ENCODE peak calls at places on chromosomes 4 and X, in eight cellular contexts. I is AG04450, T is AG10803, Q is mesendoderm, D is cardiac muscle cell, J is GM12865, H is pancreas, E is left ventricle myocardium inferior. N is an unnamed sample.

GRCh38 chr4:103074598-103075434 is 1.7 kb downstream of the SLC9B2 start:
- DNase-seq in D (no peak), Q (no peak), E (no peak), I (no peak), T (peak), J (peak), H (no peak), N (no peak)

GRCh38 chrX:26845051-26845450 is 618.1 kb downstream of the PPP4R3C start:
- DNase-seq in I (no peak), Q (no peak), J (no peak), T (peak), D (peak), E (no peak), H (no peak), N (peak)

GRCh38 chrX:46681849-46682248 is 77.1 kb downstream of the SLC9A7 start:
- DNase-seq in T (peak), E (no peak), I (no peak), H (no peak), J (no peak), Q (no peak), D (no peak), N (no peak)

GRCh38 chr4:54852602-54853001 is 194.8 kb downstream of the KIT start:
- DNase-seq in D (no peak), J (no peak), T (no peak), Q (no peak), H (no peak), E (no peak), I (no peak), N (no peak)

GRCh38 chr4:126411047-126411446 is 1096.3 kb downstream of the FAT4 start:
- DNase-seq in H (no peak), J (no peak), I (no peak), Q (no peak), E (no peak), D (no peak), T (no peak), N (no peak)

GRCh38 chr4:27305246-27305645 is 444.6 kb downstream of the STIM2 start:
- DNase-seq in Q (no peak), E (no peak), H (no peak), I (no peak), J (no peak), T (no peak), D (no peak), N (no peak)

GRCh38 chr4:110630621-110631402 is 7.9 kb upstream of the PITX2 start:
- DNase-seq in I (no peak), E (no peak), D (no peak), T (no peak), J (no peak), H (no peak), Q (peak), N (no peak)

GRCh38 chr4:38290360-38290759 is 330.2 kb downstream of the PTTG2 start:
- DNase-seq in J (no peak), H (no peak), E (no peak), D (peak), T (peak), I (peak), Q (no peak), N (no peak)

GRCh38 chr4:7425171-7425570 is 9.6 kb downstream of the PSAPL1 start:
- DNase-seq in Q (no peak), J (no peak), E (peak), H (no peak), I (no peak), T (no peak), D (no peak), N (no peak)

GRCh38 chrX:7904557-7904956 is 22.7 kb downstream of the PNPLA4 start:
- DNase-seq in J (no peak), H (no peak), D (no peak), E (no peak), I (no peak), Q (no peak), T (peak), N (no peak)

GRCh38 chr4:76772498-76773106 is 125.3 kb downstream of the SOWAHB start:
- DNase-seq in T (peak), E (no peak), J (peak), D (peak), I (no peak), Q (peak), H (no peak), N (peak)

GRCh38 chr4:146165840-146166239 is 9.7 kb upstream of the LSM6 start:
- DNase-seq in D (peak), Q (no peak), J (peak), T (peak), E (no peak), H (no peak), I (peak), N (no peak)

GRCh38 chr4:1008840-1009646 is 2.4 kb upstream of the FGFRL1 start:
- DNase-seq in I (no peak), J (peak), Q (peak), H (peak), T (no peak), D (no peak), E (peak), N (no peak)

GRCh38 chr4:48475770-48476169 is 7.4 kb upstream of the SLC10A4 start:
- DNase-seq in J (no peak), H (no peak), I (no peak), E (no peak), D (no peak), Q (no peak), T (no peak), N (no peak)

GRCh38 chr4:5940470-5941203 is 47.8 kb upstream of the CRMP1 start:
- DNase-seq in Q (peak), T (peak), D (peak), J (no peak), E (no peak), I (no peak), H (no peak), N (no peak)

GRCh38 chrX:119694601-119695534 is 1.9 kb upstream of the SEPTIN6 start:
- DNase-seq in E (no peak), J (no peak), T (no peak), I (no peak), Q (peak), H (no peak), D (no peak), N (no peak)

GRCh38 chrX:153657161-153657560 is 10.2 kb downstream of the DUSP9 start:
- DNase-seq in D (no peak), J (no peak), H (no peak), T (no peak), Q (no peak), I (no peak), E (no peak), N (no peak)

GRCh38 chr4:48968814-48969213 is 17.3 kb upstream of the CWH43 start:
- DNase-seq in I (peak), J (no peak), E (no peak), H (no peak), T (peak), D (peak), Q (no peak), N (peak)

GRCh38 chrX:25154168-25154567 is 138.4 kb upstream of the ARX start:
- DNase-seq in D (no peak), T (no peak), J (no peak), I (no peak), H (no peak), E (no peak), Q (no peak), N (no peak)

GRCh38 chr4:119038465-119038864 is 97.2 kb upstream of the MYOZ2 start:
- DNase-seq in H (no peak), Q (no peak), I (no peak), E (no peak), D (peak), J (no peak), T (peak), N (no peak)

GRCh38 chr4:119627267-119628190 is 1.1 kb downstream of the PDE5A start:
- DNase-seq in T (peak), D (peak), E (peak), J (peak), H (peak), I (peak), Q (peak), N (no peak)

GRCh38 chr4:141134586-141134985 is 1.3 kb upstream of the RNF150 start:
- DNase-seq in E (no peak), H (no peak), T (no peak), D (no peak), Q (peak), I (no peak), J (no peak), N (no peak)

GRCh38 chr4:157897971-157898370 is 274.9 kb downstream of the GASK1B start:
- DNase-seq in H (no peak), E (no peak), J (no peak), T (no peak), D (no peak), I (no peak), Q (no peak), N (no peak)

GRCh38 chr4:18981234-18981615 is 959.7 kb upstream of the LCORL start:
- DNase-seq in Q (no peak), E (no peak), H (no peak), T (no peak), I (no peak), D (no peak), J (peak), N (no peak)

GRCh38 chr4:112916868-112917267 is 132.6 kb upstream of the ANK2 start:
- DNase-seq in Q (peak), D (peak), I (no peak), E (no peak), H (no peak), T (peak), J (no peak), N (peak)

GRCh38 chrX:23901805-23902204 is 5.9 kb downstream of the APOO start:
- DNase-seq in Q (peak), J (peak), E (no peak), D (peak), T (peak), I (peak), H (no peak), N (no peak)

GRCh38 chr4:43223820-43224219 is 331.3 kb downstream of the GRXCR1 start:
- DNase-seq in Q (no peak), H (no peak), J (no peak), I (no peak), D (peak), T (no peak), E (no peak), N (peak)

GRCh38 chrX:121755541-121755940 is 708.1 kb downstream of the GLUD2 start:
- DNase-seq in H (no peak), T (peak), I (no peak), J (no peak), Q (no peak), D (no peak), E (no peak), N (no peak)

GRCh38 chr4:26729547-26729946 is 131.1 kb upstream of the STIM2 start:
- DNase-seq in I (no peak), J (no peak), D (no peak), T (no peak), E (no peak), Q (no peak), H (no peak), N (no peak)

GRCh38 chr4:147299205-147299604 is 181.7 kb upstream of the EDNRA start:
- DNase-seq in J (peak), I (no peak), Q (no peak), H (no peak), E (no peak), T (no peak), D (no peak), N (no peak)

GRCh38 chr4:172173206-172173605 is 360.0 kb downstream of the GALNTL6 start:
- DNase-seq in I (no peak), Q (peak), J (no peak), T (no peak), D (no peak), H (no peak), E (no peak), N (no peak)

GRCh38 chr4:48779095-48779997 is 733 bp downstream of the FRYL start:
- DNase-seq in D (peak), E (peak), I (no peak), Q (peak), J (peak), H (peak), T (peak), N (no peak)

GRCh38 chr4:112510191-112510467 is 5.9 kb downstream of the NEUROG2 start:
- DNase-seq in Q (no peak), I (no peak), H (no peak), E (no peak), J (no peak), T (no peak), D (no peak), N (no peak)

GRCh38 chr4:26861434-26862186 is 969 bp downstream of the STIM2 start:
- DNase-seq in D (peak), J (peak), T (peak), Q (peak), H (peak), I (no peak), E (peak), N (no peak)

GRCh38 chr4:133149932-133150642 is 993 bp downstream of the PCDH10 start:
- DNase-seq in Q (no peak), D (peak), J (no peak), E (no peak), H (no peak), T (no peak), I (no peak), N (no peak)

GRCh38 chr4:100428051-100428450 is 89.8 kb downstream of the EMCN start:
- DNase-seq in J (no peak), E (no peak), T (peak), Q (peak), H (no peak), I (no peak), D (peak), N (peak)

GRCh38 chr4:82739292-82740190 is 59.1 kb downstream of the SCD5 start:
- DNase-seq in H (peak), I (no peak), T (peak), D (peak), J (peak), E (peak), Q (peak), N (peak)

GRCh38 chr4:1458581-1458980 is 52.3 kb upstream of the NKX1-1 start:
- DNase-seq in I (no peak), D (no peak), T (no peak), H (no peak), E (no peak), J (no peak), Q (no peak), N (no peak)

DNA sequence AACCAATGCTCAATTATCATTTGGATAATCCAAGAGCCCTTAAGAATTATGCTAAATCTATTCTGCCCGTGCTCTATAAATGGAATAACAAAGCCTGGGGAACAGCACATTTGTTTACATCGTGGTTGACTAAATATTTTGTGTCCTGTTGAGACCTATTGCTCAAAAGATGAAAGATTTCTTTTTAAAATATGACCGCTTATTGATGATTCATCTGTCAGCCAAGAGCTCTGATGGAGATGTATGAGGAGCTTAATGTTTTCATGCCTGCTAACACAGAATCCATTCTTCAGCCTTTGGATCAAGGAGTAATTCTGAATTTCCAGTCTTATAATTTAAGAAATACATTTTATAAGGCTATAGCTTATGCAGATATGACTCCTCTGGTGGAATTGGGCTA is 271.3 kb upstream of the FAT4 start:
- DNase-seq in T (peak), J (no peak), I (no peak), E (no peak), H (no peak), Q (no peak), D (no peak), N (no peak)
- H3K4me3 ChIP-seq in T (no peak), J (no peak), I (no peak), E (no peak), H (no peak), Q (no peak), D (no peak), N (no peak)

GRCh38 chrX:138856881-138857280 is 145.4 kb upstream of the FGF13 start:
- DNase-seq in H (no peak), J (no peak), I (no peak), Q (no peak), T (peak), D (no peak), E (no peak), N (no peak)
- H3K4me3 ChIP-seq in H (no peak), J (no peak), I (no peak), Q (no peak), T (no peak), D (no peak), E (no peak), N (no peak)

GRCh38 chrX:72078411-72078810 is 53.3 kb downstream of the RTL5 start:
- DNase-seq in T (no peak), J (no peak), D (no peak), I (no peak), E (no peak), H (no peak), Q (no peak), N (no peak)

GRCh38 chrX:72081605-72082320 is 50.0 kb downstream of the RTL5 start:
- DNase-seq in E (no peak), D (no peak), T (no peak), J (no peak), Q (peak), I (no peak), H (no peak), N (no peak)

GRCh38 chrX:72080800-72081199 is 50.9 kb downstream of the RTL5 start:
- DNase-seq in T (no peak), Q (no peak), J (no peak), E (no peak), D (no peak), H (no peak), I (no peak), N (no peak)

GRCh38 chrX:72080150-72080549 is 51.6 kb downstream of the RTL5 start:
- DNase-seq in Q (no peak), E (no peak), J (no peak), T (no peak), H (no peak), I (no peak), D (no peak), N (no peak)

DNA sequence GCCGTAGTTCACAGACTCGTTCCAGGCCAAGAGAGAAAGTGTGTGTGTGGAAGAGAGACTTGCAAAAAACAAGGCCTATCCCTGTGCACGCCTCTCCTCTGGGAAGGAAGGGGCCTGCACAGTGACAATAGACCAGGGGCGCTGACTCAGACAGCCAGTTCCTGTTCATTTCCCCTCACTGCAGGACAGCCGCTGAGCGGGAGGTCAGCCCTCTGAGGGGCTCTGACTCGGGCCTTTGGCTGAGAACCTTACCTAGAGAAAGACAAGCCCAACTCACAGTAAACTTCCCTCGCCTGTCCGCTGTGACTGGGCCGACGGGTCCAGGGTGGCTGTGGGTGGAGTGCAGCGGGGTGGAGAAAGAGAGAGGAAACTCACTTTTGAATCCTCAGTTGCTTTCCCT is 52.1 kb downstream of the RTL5 start:
- DNase-seq in E (peak), J (no peak), I (no peak), Q (peak), T (no peak), H (no peak), D (peak), N (no peak)
- H3K4me3 ChIP-seq in E (peak), J (no peak), I (no peak), Q (no peak), T (no peak), H (no peak), D (no peak), N (no peak)

GRCh38 chr4:15779789-15780188 is 1.7 kb downstream of the CD38 start:
- DNase-seq in Q (no peak), T (no peak), I (no peak), D (peak), H (no peak), J (no peak), E (no peak), N (no peak)
- H3K4me3 ChIP-seq in Q (no peak), T (peak), I (no peak), D (no peak), H (no peak), J (peak), E (peak), N (peak)